ENCODE peak calls at places on chromosomes 2 and 18, in six cellular contexts. H is IMR-90, J is HepG2, U is fibroblast of lung, Q is astrocyte, F is GM23248. A is an unnamed sample.

GRCh38 chr18:22214731-22215528 is 45.5 kb downstream of the GATA6 start:
- DNase-seq in J (no peak), Q (peak; percentile 32), H (peak; percentile 57), F (peak; percentile 48), U (peak; percentile 59), A (peak; percentile 25)

GRCh38 chr2:108917526-108917925 is 71.5 kb downstream of the EDAR start:
- DNase-seq in U (no peak), H (no peak), F (no peak), Q (no peak), J (no peak), A (no peak)

GRCh38 chr2:1169291-1169949 is 218.8 kb downstream of the SNTG2 start:
- DNase-seq in U (no peak), H (no peak), Q (no peak), F (no peak), J (no peak), A (no peak)

GRCh38 chr2:227460079-227460485 is 11.9 kb upstream of the AGFG1 start:
- DNase-seq in Q (peak; percentile 95), F (peak; percentile 58), J (no peak), H (peak; percentile 65), U (peak; percentile 77), A (no peak)

GRCh38 chr2:191165190-191165643 is 14.4 kb upstream of the STAT4 start:
- DNase-seq in H (peak; percentile 72), Q (no peak), F (peak; percentile 77), U (peak; percentile 85), J (peak; percentile 23), A (peak; percentile 82)

GRCh38 chr2:39411186-39411944 is 25.7 kb downstream of the MAP4K3 start:
- DNase-seq in J (peak; percentile 40), U (peak; percentile 88), H (peak; percentile 96), F (peak; percentile 93), Q (peak; percentile 97), A (peak; percentile 70)

GRCh38 chr2:238428866-238429265 is 2.1 kb downstream of the ASB1 start:
- DNase-seq in J (no peak), F (no peak), U (no peak), Q (peak; percentile 51), H (peak; percentile 21), A (no peak)

GRCh38 chr2:111994042-111994441 is 61.0 kb upstream of the TMEM87B start:
- DNase-seq in F (no peak), Q (no peak), U (no peak), H (no peak), J (no peak), A (no peak)

GRCh38 chr2:30679416-30680088 is 127.7 kb downstream of the CAPN13 start:
- DNase-seq in J (no peak), U (peak; percentile 42), Q (peak; percentile 66), F (peak; percentile 85), H (peak; percentile 59), A (no peak)

GRCh38 chr18:40935423-40935822 is 1019.6 kb upstream of the PIK3C3 start:
- DNase-seq in J (peak; percentile 35), U (peak; percentile 38), Q (no peak), H (peak; percentile 15), F (peak; percentile 51), A (peak; percentile 23)

GRCh38 chr2:2564300-2565085 is 233.4 kb upstream of the MYT1L start:
- DNase-seq in J (no peak), Q (no peak), H (no peak), F (no peak), U (no peak), A (no peak)

DNA sequence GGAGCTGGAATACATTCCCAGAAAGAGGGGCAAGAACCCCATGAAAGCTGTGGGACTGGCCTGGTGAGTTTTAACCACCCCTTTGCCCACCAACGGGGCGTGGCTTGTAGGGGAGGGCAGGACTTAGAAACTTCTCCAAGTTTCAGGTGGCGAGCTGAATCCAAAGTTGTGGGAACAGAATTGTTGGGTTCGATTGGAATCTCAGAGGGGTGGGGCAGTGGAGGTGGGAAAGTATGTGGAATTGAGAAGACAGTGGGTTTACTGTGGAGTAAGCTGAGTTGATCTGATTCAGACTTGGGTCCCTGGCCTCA is 1.1 kb downstream of the PNKD start:
- DNase-seq in H (no peak), U (no peak), Q (no peak), F (peak; percentile 32), J (no peak), A (no peak)
- H3K9ac ChIP-seq in H (peak overlapping the region; percentile 73), U (no peak overlapping the region), Q (peak overlapping the region; percentile 86), F (peak overlapping the region; percentile 80), J (peak overlapping the region; percentile 84), A (peak overlapping the region; percentile 95)

DNA sequence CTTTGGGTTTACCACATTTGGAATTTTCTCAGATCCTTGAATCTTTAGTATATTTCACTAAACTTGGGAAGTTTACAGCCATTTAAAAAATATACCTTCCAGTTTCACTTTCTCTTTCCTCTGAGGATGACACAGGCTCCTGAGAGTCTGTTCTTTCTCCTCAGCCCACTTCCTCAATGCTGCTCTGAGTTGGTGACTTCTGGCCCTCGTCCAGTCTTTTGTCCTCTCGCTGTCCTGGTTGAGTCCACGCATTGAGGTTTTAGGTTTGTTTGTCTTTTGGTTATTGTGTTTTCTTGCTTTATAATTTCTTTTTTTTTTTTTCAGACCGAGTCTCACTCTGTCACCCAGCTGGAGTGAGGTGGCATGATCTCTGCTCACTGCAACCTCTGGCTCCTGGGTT is 40.7 kb upstream of the GALR1 start:
- DNase-seq in Q (peak; percentile 46), U (peak; percentile 63), H (peak; percentile 65), J (no peak), F (peak; percentile 80), A (peak; percentile 26)
- H3K4me3 ChIP-seq in Q (peak overlapping the region; percentile 3), U (no peak overlapping the region), H (peak overlapping the region; percentile 25), J (peak overlapping the region; percentile 26), F (peak overlapping the region; percentile 61), A (peak overlapping the region; percentile 18)

GRCh38 chr18:59386909-59387515 is 27.9 kb upstream of the LMAN1 start:
- DNase-seq in Q (no peak), J (no peak), F (no peak), U (no peak), H (no peak), A (no peak)
- H3K4me1 ChIP-seq in Q (no peaks in the 10 kb centered on the region), J (no peaks in the 10 kb centered on the region), F (peaks cover 5% of the 10 kb centered on the region), U (no peaks in the 10 kb centered on the region), H (no peaks in the 10 kb centered on the region), A (peaks cover 6% of the 10 kb centered on the region)

DNA sequence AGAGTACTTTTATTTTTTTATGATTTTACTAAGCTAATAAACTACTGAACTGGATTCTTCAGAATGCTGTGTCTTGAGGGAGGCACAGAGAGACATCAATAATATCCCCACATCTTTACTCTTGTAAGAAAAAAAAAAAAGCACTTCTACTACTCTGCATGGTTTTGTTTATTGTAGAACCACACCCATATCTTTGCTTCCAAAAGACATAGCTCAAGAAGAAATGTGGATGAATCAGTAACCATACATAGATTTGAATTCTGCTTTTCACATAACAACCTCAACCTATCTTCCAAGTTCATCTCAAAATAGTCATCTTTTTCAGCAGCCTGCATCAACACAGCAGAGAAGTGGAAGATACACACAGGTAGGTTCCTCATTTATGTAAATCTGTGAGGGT is 12.2 kb upstream of the COL5A2 start:
- DNase-seq in U (peak; percentile 69), Q (peak; percentile 63), J (no peak), H (peak; percentile 48), F (peak; percentile 72), A (peak; percentile 57)
- H3K9ac ChIP-seq in U (no peak overlapping the region), Q (no peak overlapping the region), J (no peak overlapping the region), H (no peak overlapping the region), F (no peak overlapping the region), A (no peak overlapping the region)

GRCh38 chr2:182522930-182523541 is 96.2 kb upstream of the PDE1A start:
- DNase-seq in F (peak; percentile 13), Q (peak; percentile 2), H (no peak), U (peak; percentile 19), J (no peak), A (no peak)
- H3K4me3 ChIP-seq in F (peak overlapping the region; percentile 34), Q (no peak overlapping the region), H (no peak overlapping the region), U (peak overlapping the region; percentile 5), J (no peak overlapping the region), A (peak overlapping the region; percentile 41)

GRCh38 chr2:65369980-65370379 is 62.4 kb downstream of the SPRED2 start:
- DNase-seq in J (no peak), U (no peak), Q (no peak), H (no peak), F (no peak), A (no peak)
- H3K4me1 ChIP-seq in J (peaks cover 100% of the 10 kb centered on the region), U (peaks cover 25% of the 10 kb centered on the region), Q (peaks cover 42% of the 10 kb centered on the region), H (peaks cover 21% of the 10 kb centered on the region), F (peaks cover 40% of the 10 kb centered on the region), A (peaks cover 65% of the 10 kb centered on the region)

GRCh38 chr18:42798606-42799005 is 316.9 kb downstream of the RIT2 start:
- DNase-seq in H (no peak), U (no peak), F (no peak), J (no peak), Q (no peak), A (no peak)
- H3K9ac ChIP-seq in H (no peak overlapping the region), U (no peak overlapping the region), F (no peak overlapping the region), J (no peak overlapping the region), Q (no peak overlapping the region), A (no peak overlapping the region)

GRCh38 chr18:26568926-26569700 is 20.8 kb upstream of the KCTD1 start:
- DNase-seq in J (no peak), H (no peak), F (no peak), Q (no peak), U (no peak), A (no peak)
- H3K4me3 ChIP-seq in J (no peak overlapping the region), H (no peak overlapping the region), F (no peak overlapping the region), Q (no peak overlapping the region), U (no peak overlapping the region), A (no peak overlapping the region)

A was measured in adipocyte.